ENCODE peak calls at places on chromosomes 3 and 15, in six cellular contexts. Z is epithelial cell of proximal tubule, G is heart left ventricle, H is PC-3, I is Calu3, D is kidney epithelial cell. O is an unnamed sample.

GRCh38 chr3:165446555-165446954 is 250.4 kb upstream of the SLITRK3 start:
- DNase-seq in H (no peak), G (no peak), D (no peak), Z (no peak), I (no peak), O (no peak)

GRCh38 chr3:187062526-187063177 is 76.6 kb downstream of the RPL39L start:
- DNase-seq in H (peak), I (peak), Z (peak), G (no peak), D (no peak), O (no peak)

GRCh38 chr3:150958694-150959093 is 13.8 kb downstream of the CLRN1 start:
- DNase-seq in G (no peak), D (no peak), H (no peak), I (no peak), Z (no peak), O (no peak)

GRCh38 chr15:33008284-33009011 is 186.1 kb downstream of the FMN1 start:
- DNase-seq in Z (no peak), G (no peak), I (no peak), D (no peak), H (no peak), O (no peak)

GRCh38 chr3:136578290-136578689 is 173.9 kb downstream of the STAG1 start:
- DNase-seq in D (no peak), G (no peak), Z (no peak), I (no peak), H (no peak), O (no peak)

GRCh38 chr3:183254816-183255730 is 2.0 kb downstream of the B3GNT5 start:
- DNase-seq in Z (no peak), H (peak), D (no peak), G (no peak), I (peak), O (no peak)

GRCh38 chr3:10348404-10348721 is 27.5 kb upstream of the SEC13 start:
- DNase-seq in D (no peak), Z (no peak), I (no peak), H (no peak), G (no peak), O (no peak)

GRCh38 chr15:48925714-48926223 is 38.0 kb downstream of the SHC4 start:
- DNase-seq in D (peak), I (peak), Z (peak), G (no peak), H (peak), O (no peak)

GRCh38 chr15:29337156-29337959 is 67.7 kb upstream of the NSMCE3 start:
- DNase-seq in D (no peak), G (no peak), Z (no peak), I (no peak), H (no peak), O (no peak)

GRCh38 chr3:126618021-126618420 is 36.9 kb downstream of the TXNRD3 start:
- DNase-seq in D (no peak), I (no peak), H (no peak), G (no peak), Z (no peak), O (no peak)

GRCh38 chr15:87021771-87022170 is 942.1 kb downstream of the AGBL1 start:
- DNase-seq in Z (no peak), G (no peak), H (no peak), I (no peak), D (no peak), O (no peak)

GRCh38 chr15:71103102-71103676 is 12.1 kb upstream of the THSD4 start:
- DNase-seq in G (no peak), D (no peak), H (peak), I (peak), Z (no peak), O (no peak)

GRCh38 chr3:43879166-43879565 is 188.4 kb downstream of the ABHD5 start:
- DNase-seq in G (no peak), H (peak), D (no peak), I (peak), Z (no peak), O (no peak)

GRCh38 chr15:78162038-78162437 is 12.9 kb downstream of the IDH3A start:
- DNase-seq in G (no peak), Z (no peak), I (no peak), H (no peak), D (no peak), O (peak)

GRCh38 chr3:54999801-55000200 is 71.9 kb upstream of the LRTM1 start:
- DNase-seq in Z (no peak), I (no peak), D (no peak), G (no peak), H (no peak), O (no peak)

GRCh38 chr3:122952509-122952908 is 75.1 kb downstream of the SEMA5B start:
- DNase-seq in G (no peak), H (peak), I (peak), D (no peak), Z (no peak), O (no peak)

GRCh38 chr3:186084264-186084663 is 24.6 kb downstream of the ETV5 start:
- DNase-seq in H (no peak), Z (no peak), G (no peak), I (no peak), D (no peak), O (no peak)

GRCh38 chr3:73624363-73625123 is at the start of gene PDZRN3:
- DNase-seq in H (no peak), I (no peak), Z (no peak), D (no peak), G (peak), O (peak)

GRCh38 chr3:74693696-74694393 is 79.4 kb upstream of the CNTN3 start:
- DNase-seq in H (no peak), I (no peak), G (no peak), Z (no peak), D (no peak), O (no peak)

GRCh38 chr3:115932807-115933206 is 309.5 kb downstream of the GAP43 start:
- DNase-seq in G (no peak), H (no peak), D (no peak), I (no peak), Z (no peak), O (no peak)

GRCh38 chr3:115931581-115931980 is 308.3 kb downstream of the GAP43 start:
- DNase-seq in I (no peak), D (no peak), Z (no peak), H (peak), G (no peak), O (no peak)

DNA sequence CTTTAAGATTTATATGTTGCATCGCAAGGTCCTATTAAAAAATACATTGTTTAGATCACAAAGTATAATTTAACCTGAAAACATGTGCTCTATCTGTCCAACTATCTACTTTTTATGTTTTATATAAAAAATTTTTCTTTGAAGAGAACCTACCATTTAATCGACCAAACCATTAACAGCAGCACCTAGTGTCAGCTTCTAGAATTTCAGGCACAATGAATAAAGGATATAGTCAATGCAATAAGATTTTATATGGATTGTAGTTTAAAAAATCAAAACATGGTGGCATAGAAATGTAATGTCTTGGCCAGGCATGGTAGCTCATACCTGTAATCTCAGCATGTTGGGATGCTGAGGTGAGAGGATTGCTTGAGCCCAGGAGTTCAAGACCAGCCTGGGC is 313.7 kb downstream of the GAP43 start:
- DNase-seq in G (no peak), I (no peak), D (no peak), Z (no peak), H (peak), O (no peak)
- TF ChIP-seq CTCF in G (no peak), I (no peak), D (peak), Z (peak), H (peak), O (no peak)

GRCh38 chr3:188198760-188199327 is 44.9 kb downstream of the LPP start:
- DNase-seq in H (no peak), G (no peak), I (no peak), Z (no peak), D (no peak), O (no peak)

GRCh38 chr3:188204516-188204915 is 50.6 kb downstream of the LPP start:
- DNase-seq in I (no peak), H (no peak), G (no peak), D (no peak), Z (no peak), O (no peak)

GRCh38 chr3:188199386-188199785 is 45.4 kb downstream of the LPP start:
- DNase-seq in G (no peak), H (no peak), D (no peak), Z (no peak), I (no peak), O (no peak)

GRCh38 chr3:188205992-188206416 is 52.0 kb downstream of the LPP start:
- DNase-seq in Z (no peak), I (peak), D (no peak), H (no peak), G (no peak), O (no peak)

GRCh38 chr3:188202358-188203138 is 48.6 kb downstream of the LPP start:
- DNase-seq in H (no peak), G (no peak), Z (no peak), D (no peak), I (no peak), O (no peak)
- TF ChIP-seq CTCF in H (peak), G (no peak), Z (peak), D (no peak), I (no peak), O (no peak)

GRCh38 chr15:90482124-90483011 is 47.4 kb upstream of the CRTC3 start:
- DNase-seq in D (no peak), Z (no peak), H (peak), I (peak), G (peak), O (no peak)
- TF ChIP-seq CTCF in D (peak), Z (peak), H (peak), I (no peak), G (peak), O (no peak)

DNA sequence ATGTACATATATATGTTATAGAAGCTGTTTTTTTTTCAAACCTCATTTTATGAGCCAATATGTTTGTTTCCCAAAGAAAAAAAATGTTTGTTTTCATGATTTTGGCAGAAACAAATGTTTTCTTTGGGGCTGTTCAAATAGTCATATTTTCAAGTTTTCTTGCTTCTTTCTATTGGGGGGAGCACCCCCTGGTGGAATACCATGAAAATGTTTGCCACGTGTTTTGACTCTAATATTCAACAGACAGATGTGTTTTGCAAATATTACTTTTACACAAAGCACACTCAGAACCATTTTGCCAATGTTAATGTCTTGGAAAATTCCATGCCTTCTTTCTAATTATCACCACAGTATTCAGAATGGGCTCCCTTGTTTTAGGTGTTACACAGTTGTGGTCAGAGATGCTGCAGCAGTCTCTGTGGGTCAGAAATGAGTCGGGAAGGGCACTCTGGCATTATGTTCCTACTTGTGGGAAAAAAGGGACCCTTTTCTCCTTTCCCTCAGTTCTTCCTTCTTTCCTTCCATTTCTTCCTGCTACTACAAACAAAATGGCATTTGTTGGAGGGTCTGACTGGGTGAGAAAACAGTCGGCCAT is 817.0 kb downstream of the TUSC7 start:
- DNase-seq in Z (no peak), D (no peak), G (no peak), I (peak), H (peak), O (no peak)
- TF ChIP-seq CTCF in Z (peak), D (peak), G (no peak), I (no peak), H (peak), O (no peak)